ENCODE peak calls at places on chromosomes 4 and X, in four cellular contexts. H is skeletal muscle cell; J is CD8-positive, alpha-beta memory T cell; B is brain microvascular endothelial cell. I is an unnamed sample.

GRCh38 chr4:134905061-134905460 is 703.5 kb upstream of the PABPC4L start:
- DNase-seq in H (no peak), J (no peak), B (no peak), I (no peak)

GRCh38 chr4:25095756-25096552 is 64.3 kb downstream of the SEPSECS start:
- DNase-seq in J (no peak), B (no peak), H (no peak), I (no peak)

GRCh38 chr4:121526509-121526908 is 145.7 kb upstream of the QRFPR start:
- DNase-seq in H (no peak), J (no peak), B (no peak), I (no peak)

GRCh38 chr4:80240976-80241375 is 25.5 kb upstream of the FGF5 start:
- DNase-seq in J (no peak), H (no peak), B (no peak), I (no peak)

GRCh38 chr4:39337841-39338240 is 28.3 kb downstream of the RFC1 start:
- DNase-seq in J (no peak), B (no peak), H (no peak), I (no peak)

GRCh38 chr4:137968956-137969709 is 273.0 kb downstream of the SLC7A11 start:
- DNase-seq in J (no peak), H (no peak), B (no peak), I (no peak)

GRCh38 chrX:97692575-97692974 is 808.9 kb downstream of the RPA4 start:
- DNase-seq in J (no peak), H (no peak), B (no peak), I (no peak)

GRCh38 chr4:52825311-52826090 is 36.6 kb upstream of the RASL11B start:
- DNase-seq in J (no peak), H (no peak), B (no peak), I (no peak)

GRCh38 chr4:79227896-79228295 is 98.0 kb downstream of the NAA11 start:
- DNase-seq in B (no peak), J (no peak), H (no peak), I (no peak)

GRCh38 chrX:115330498-115331138 is 41.1 kb downstream of the LUZP4 start:
- DNase-seq in B (peak), H (no peak), J (no peak), I (no peak)

GRCh38 chr4:41427306-41427882 is 110.6 kb upstream of the LIMCH1 start:
- DNase-seq in B (no peak), J (no peak), H (no peak), I (no peak)

GRCh38 chr4:119517361-119518229 is 111.0 kb downstream of the PDE5A start:
- DNase-seq in B (peak), J (no peak), H (no peak), I (peak)

GRCh38 chr4:109301691-109302365 is 630 bp downstream of the COL25A1 start:
- DNase-seq in B (no peak), J (no peak), H (no peak), I (no peak)

GRCh38 chr4:2634014-2634413 is 97.6 kb downstream of the FAM193A start:
- DNase-seq in B (no peak), H (no peak), J (no peak), I (no peak)

GRCh38 chr4:12679217-12679616 is 804.9 kb downstream of the RAB28 start:
- DNase-seq in J (no peak), B (no peak), H (no peak), I (no peak)

GRCh38 chr4:147056951-147057630 is 111.4 kb upstream of the TTC29 start:
- DNase-seq in B (no peak), J (no peak), H (no peak), I (no peak)

GRCh38 chr4:13455411-13455810 is 28.7 kb downstream of the RAB28 start:
- DNase-seq in B (peak), H (peak), J (no peak), I (peak)

GRCh38 chrX:16892504-16893362 is 22.6 kb upstream of the RBBP7 start:
- DNase-seq in H (no peak), J (peak), B (peak), I (no peak)

GRCh38 chr4:113657834-113658233 is 103.7 kb downstream of the CAMK2D start:
- DNase-seq in J (no peak), B (no peak), H (no peak), I (no peak)

GRCh38 chr4:121789960-121790829 is 10.9 kb upstream of the EXOSC9 start:
- DNase-seq in B (peak), H (peak), J (no peak), I (no peak)

GRCh38 chr4:81522711-81523110 is 51.0 kb upstream of the RASGEF1B start:
- DNase-seq in H (no peak), J (no peak), B (no peak), I (no peak)

GRCh38 chrX:16953606-16954211 is 7.3 kb downstream of the REPS2 start:
- DNase-seq in J (no peak), H (no peak), B (no peak), I (no peak)

GRCh38 chr4:5894266-5894665 is 1.4 kb upstream of the CRMP1 start:
- DNase-seq in J (no peak), H (no peak), B (no peak), I (no peak)

GRCh38 chrX:50903387-50904027 is 7.0 kb upstream of the BMP15 start:
- DNase-seq in J (no peak), H (peak), B (peak), I (no peak)

GRCh38 chr4:102616661-102617060 is 115.5 kb downstream of the NFKB1 start:
- DNase-seq in B (no peak), J (no peak), H (no peak), I (no peak)

GRCh38 chr4:56757270-56757746 is 64.2 kb downstream of the SPINK2 start:
- DNase-seq in B (peak), J (peak), H (peak), I (no peak)

GRCh38 chr4:173318648-173319211 is 15.4 kb downstream of the HMGB2 start:
- DNase-seq in J (no peak), B (no peak), H (peak), I (no peak)

GRCh38 chr4:17316566-17316965 is 195.3 kb downstream of the QDPR start:
- DNase-seq in B (no peak), J (no peak), H (peak), I (peak)

GRCh38 chr4:955931-956381 is 17.4 kb downstream of the DGKQ start:
- DNase-seq in J (no peak), B (no peak), H (no peak), I (no peak)

GRCh38 chrX:69133561-69134542 is 31.4 kb downstream of the PJA1 start:
- DNase-seq in H (no peak), B (peak), J (no peak), I (no peak)

GRCh38 chrX:44568196-44568595 is 25.5 kb upstream of the FUNDC1 start:
- DNase-seq in J (no peak), B (no peak), H (no peak), I (no peak)

GRCh38 chrX:47138171-47138570 is 6.3 kb downstream of the NDUFB11 start:
- DNase-seq in H (no peak), B (no peak), J (no peak), I (no peak)

GRCh38 chr4:183154701-183155391 is 55.8 kb downstream of the WWC2 start:
- DNase-seq in J (no peak), B (no peak), H (no peak), I (no peak)

GRCh38 chr4:180100433-180101344 is 2142.5 kb upstream of the TENM3 start:
- DNase-seq in H (no peak), J (no peak), B (no peak), I (no peak)

GRCh38 chrX:120692319-120692718 is 62.5 kb upstream of the C1GALT1C1 start:
- DNase-seq in H (no peak), B (no peak), J (no peak), I (no peak)

GRCh38 chrX:38124000-38124399 is 96.7 kb downstream of the SRPX start:
- DNase-seq in J (no peak), H (no peak), B (no peak), I (no peak)

GRCh38 chrX:150429577-150429976 is 66.5 kb downstream of the MAMLD1 start:
- DNase-seq in J (no peak), B (peak), H (peak), I (peak)

GRCh38 chr4:19736968-19737756 is 514.5 kb upstream of the SLIT2 start:
- DNase-seq in B (no peak), J (no peak), H (no peak), I (no peak)

GRCh38 chrX:65677954-65678469 is 10.6 kb downstream of the MSN start:
- DNase-seq in B (peak), H (peak), J (no peak), I (peak)

GRCh38 chrX:65671966-65672365 is 4.5 kb downstream of the MSN start:
- DNase-seq in B (no peak), H (no peak), J (no peak), I (no peak)

GRCh38 chrX:65671286-65671685 is 3.8 kb downstream of the MSN start:
- DNase-seq in B (no peak), H (no peak), J (no peak), I (no peak)

GRCh38 chrX:65673857-65674350 is 6.5 kb downstream of the MSN start:
- DNase-seq in B (no peak), H (no peak), J (no peak), I (no peak)

GRCh38 chrX:65674351-65674893 is 7.0 kb downstream of the MSN start:
- DNase-seq in B (no peak), J (no peak), H (no peak), I (no peak)
- H3K4me3 ChIP-seq in B (no peak), J (peak), H (no peak), I (no peak)

GRCh38 chr4:118268780-118269179 is 84.0 kb downstream of the PRSS12 start:
- DNase-seq in B (no peak), J (no peak), H (no peak), I (no peak)

GRCh38 chr4:118264096-118264495 is 88.7 kb downstream of the PRSS12 start:
- DNase-seq in H (no peak), J (no peak), B (no peak), I (no peak)

GRCh38 chr4:118270492-118270891 is 82.3 kb downstream of the PRSS12 start:
- DNase-seq in B (no peak), J (no peak), H (no peak), I (no peak)

GRCh38 chr4:118265312-118266144 is 87.3 kb downstream of the PRSS12 start:
- DNase-seq in B (no peak), J (no peak), H (no peak), I (no peak)
- H3K4me3 ChIP-seq in B (peak), J (no peak), H (peak), I (peak)

GRCh38 chrX:107827852-107828251 is 2.2 kb downstream of the MID2 start:
- DNase-seq in H (no peak), J (no peak), B (no peak), I (no peak)

GRCh38 chrX:107825698-107826285 is at the start of gene MID2:
- DNase-seq in B (no peak), J (peak), H (no peak), I (no peak)

GRCh38 chrX:107829880-107830279 is 4.2 kb downstream of the MID2 start:
- DNase-seq in H (no peak), J (no peak), B (no peak), I (no peak)

GRCh38 chrX:107826286-107827136 is 845 bp downstream of the MID2 start:
- DNase-seq in H (no peak), J (peak), B (peak), I (no peak)

GRCh38 chrX:107827137-107827831 is 1.6 kb downstream of the MID2 start:
- DNase-seq in H (no peak), B (no peak), J (no peak), I (no peak)
- H3K4me3 ChIP-seq in H (peak), B (peak), J (no peak), I (peak)

GRCh38 chrX:153921511-153922285 is 4.4 kb downstream of the ARHGAP4 start:
- DNase-seq in B (no peak), H (no peak), J (no peak), I (no peak)
- H3K4me3 ChIP-seq in B (no peak), H (no peak), J (no peak), I (no peak)

GRCh38 chrX:101190736-101191135 is 28.9 kb upstream of the DRP2 start:
- DNase-seq in J (no peak), B (no peak), H (no peak), I (peak)
- H3K4me3 ChIP-seq in J (no peak), B (no peak), H (no peak), I (no peak)

DNA sequence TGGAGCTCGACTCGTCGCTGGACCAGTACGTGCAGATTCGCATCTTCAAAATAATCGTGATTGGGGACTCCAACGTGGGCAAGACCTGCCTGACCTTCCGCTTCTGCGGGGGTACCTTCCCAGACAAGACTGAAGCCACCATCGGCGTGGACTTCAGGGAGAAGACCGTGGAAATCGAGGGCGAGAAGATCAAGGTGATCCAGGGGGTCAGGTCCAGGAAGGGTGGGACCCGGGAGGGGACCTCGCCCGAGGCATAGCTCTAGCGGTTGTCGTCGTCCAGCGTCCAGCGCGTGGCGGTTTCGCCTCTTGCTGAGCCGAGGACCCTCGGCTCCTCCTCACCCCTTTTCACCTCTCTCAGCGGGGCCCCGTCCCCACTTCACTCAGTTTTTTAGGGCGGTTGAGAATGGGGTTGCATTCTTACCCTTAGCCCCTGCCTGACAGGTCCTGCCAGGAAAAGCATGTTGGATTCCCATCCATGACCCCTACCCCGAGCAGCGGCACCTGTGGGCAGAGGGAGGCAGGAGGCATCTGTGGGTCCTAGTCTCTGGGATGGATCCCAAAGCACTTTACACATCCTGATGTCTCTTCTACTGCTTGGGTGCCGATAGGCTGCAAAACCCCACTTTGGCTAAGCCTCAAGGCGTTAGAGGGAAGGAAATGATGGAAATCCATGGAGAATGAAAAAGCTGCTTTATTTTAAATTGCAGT is 519 bp downstream of the RAB33A start:
- DNase-seq in B (no peak), H (no peak), J (no peak), I (no peak)
- H3K4me3 ChIP-seq in B (peak), H (peak), J (peak), I (peak)

DNA sequence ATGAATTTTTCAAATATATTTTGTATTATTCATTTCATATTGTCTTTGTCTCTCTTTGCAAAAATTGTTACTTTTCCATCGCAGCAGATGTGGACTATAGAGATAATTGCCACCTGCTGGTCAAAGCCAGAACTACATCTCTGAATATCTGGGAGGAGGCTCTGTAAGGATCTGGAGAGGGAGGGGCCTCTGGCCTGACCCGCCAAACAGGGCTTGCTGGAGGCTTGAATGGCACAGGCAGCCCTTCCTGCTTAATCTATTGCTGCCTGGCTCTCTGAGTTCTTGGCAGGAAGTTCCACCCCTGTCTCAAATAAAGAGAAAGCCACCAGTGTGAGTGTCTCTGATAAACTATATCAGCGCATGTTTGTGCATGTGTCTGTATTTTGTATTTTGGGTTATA is 132.4 kb downstream of the ZMAT1 start:
- DNase-seq in H (peak), J (peak), B (peak), I (peak)
- H3K4me3 ChIP-seq in H (peak), J (no peak), B (peak), I (no peak)

DNA sequence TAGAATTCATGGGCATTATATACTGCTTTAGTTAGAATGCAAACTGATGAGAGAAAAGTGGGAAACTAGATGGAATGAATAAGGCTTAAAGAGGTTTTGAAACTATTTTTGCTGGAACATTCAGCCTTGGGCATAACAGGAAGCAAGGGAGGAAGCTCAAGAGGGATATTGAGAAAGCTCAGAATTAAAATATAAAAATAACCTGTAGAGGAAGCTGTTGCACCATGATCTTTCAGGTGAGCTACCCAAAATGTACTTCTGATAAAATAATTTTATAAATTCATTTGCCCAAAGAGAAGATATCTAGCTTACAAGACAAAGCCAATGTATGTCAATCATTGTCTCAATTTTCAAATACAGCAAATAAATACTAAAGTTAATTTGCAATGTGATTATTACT is 11.3 kb downstream of the GC start:
- DNase-seq in J (no peak), B (no peak), H (no peak), I (no peak)
- H3K4me3 ChIP-seq in J (no peak), B (no peak), H (no peak), I (no peak)

GRCh38 chr4:107838763-107839162 is 14.0 kb downstream of the SGMS2 start:
- DNase-seq in H (no peak), B (no peak), J (no peak), I (no peak)
- H3K4me3 ChIP-seq in H (no peak), B (no peak), J (no peak), I (no peak)

DNA sequence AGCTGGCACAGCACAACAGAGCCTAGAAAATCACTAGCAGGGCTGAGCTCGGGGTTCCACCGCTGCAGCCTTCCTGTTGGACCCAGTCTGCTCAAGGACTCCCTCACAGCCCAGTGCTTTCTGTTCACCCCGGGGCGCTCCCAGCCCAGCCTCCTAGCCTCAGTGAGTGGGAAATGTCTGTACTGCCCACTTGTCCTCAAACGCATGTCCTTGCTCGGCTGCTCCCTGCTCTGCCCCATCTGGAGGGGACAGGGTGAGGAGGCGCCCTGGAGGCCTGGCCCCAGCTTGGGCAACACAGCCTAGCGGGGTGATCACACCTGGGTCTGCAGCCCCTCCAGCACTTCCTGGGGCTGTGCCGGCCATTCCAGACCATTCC is 11.9 kb upstream of the CCNQ start:
- DNase-seq in B (no peak), J (no peak), H (no peak), I (no peak)
- H3K4me3 ChIP-seq in B (no peak), J (no peak), H (no peak), I (no peak)